ENCODE peak calls at places on chromosomes 7 and 10, in four cellular contexts. L is nucleus accumbens, T is AG04450, Y is AG08395. N is an unnamed sample.

GRCh38 chr7:66181329-66181728 is 23.8 kb upstream of the TPST1 start:
- DNase-seq in L (no peak), T (no peak), Y (no peak), N (no peak)

GRCh38 chr7:90267263-90267858 is 22.4 kb downstream of the CFAP69 start:
- DNase-seq in L (no peak), T (no peak), Y (no peak), N (no peak)

GRCh38 chr10:47053399-47053798 is 142.2 kb downstream of the PTPN20 start:
- DNase-seq in Y (no peak), T (no peak), L (no peak), N (no peak)

GRCh38 chr7:5687936-5688673 is 93.4 kb downstream of the RNF216 start:
- DNase-seq in Y (no peak), T (no peak), L (no peak), N (no peak)

GRCh38 chr10:69508738-69509340 is 57.6 kb downstream of the TSPAN15 start:
- DNase-seq in T (no peak), L (no peak), Y (no peak), N (no peak)

GRCh38 chr7:133957860-133958259 is 169.3 kb upstream of the LRGUK start:
- DNase-seq in T (no peak), Y (no peak), L (no peak), N (no peak)

GRCh38 chr7:130352335-130353074 is 7.9 kb downstream of the CPA5 start:
- DNase-seq in L (peak; percentile 67), T (no peak), Y (peak; percentile 57), N (peak; percentile 84)

GRCh38 chr10:43024524-43024923 is 52.3 kb upstream of the RET start:
- DNase-seq in L (no peak), Y (no peak), T (no peak), N (no peak)

GRCh38 chr7:129588268-129588667 is 23.3 kb upstream of the NRF1 start:
- DNase-seq in L (no peak), T (no peak), Y (no peak), N (no peak)

GRCh38 chr7:105046414-105046813 is 32.4 kb downstream of the KMT2E start:
- DNase-seq in L (no peak), T (peak; percentile 6), Y (peak; percentile 59), N (peak; percentile 83)

GRCh38 chr7:116601426-116601825 is 70.6 kb upstream of the MET start:
- DNase-seq in L (no peak), Y (no peak), T (no peak), N (no peak)

GRCh38 chr10:78389419-78389818 is 355.8 kb downstream of the RPS24 start:
- DNase-seq in Y (no peak), T (no peak), L (no peak), N (no peak)

GRCh38 chr7:99453105-99453504 is 12.9 kb downstream of the ATP5MF start:
- DNase-seq in T (no peak), Y (no peak), L (no peak), N (no peak)

GRCh38 chr10:132461683-132462231 is 64.8 kb downstream of the PWWP2B start:
- DNase-seq in Y (no peak), L (no peak), T (no peak), N (no peak)